ENCODE peak calls at places on chromosomes 3 and 15, in ten cellular contexts. Z, Q, H, S, I, N, D, M, K and E are unnamed samples.

GRCh38 chr15:49946681-49947080 is 172.4 kb downstream of the ATP8B4 start:
- DNase-seq in Z (no peak), Q (no peak), H (no peak), S (no peak), I (no peak), N (no peak), D (no peak), M (no peak), K (no peak), E (no peak)

GRCh38 chr3:129577356-129577755 is 29.1 kb downstream of the PLXND1 start:
- DNase-seq in Z (no peak), Q (no peak), H (peak), S (no peak), I (no peak), N (no peak), D (no peak), M (peak), K (no peak), E (no peak)

GRCh38 chr15:50458713-50459112 is 34.5 kb downstream of the USP8 start:
- DNase-seq in Z (no peak), Q (no peak), H (no peak), S (no peak), I (no peak), N (no peak), D (no peak), M (no peak), K (no peak), E (no peak)

GRCh38 chr15:49293941-49294340 is 123.9 kb downstream of the GALK2 start:
- DNase-seq in Z (no peak), Q (no peak), H (no peak), S (no peak), I (no peak), N (no peak), D (no peak), M (no peak), K (no peak), E (no peak)

GRCh38 chr3:197430961-197431910 is 124.5 kb downstream of the BDH1 start:
- DNase-seq in Z (no peak), Q (no peak), H (no peak), S (no peak), I (no peak), N (no peak), D (no peak), M (no peak), K (peak), E (no peak)

GRCh38 chr3:169400205-169400604 is 263.3 kb downstream of the MECOM start:
- DNase-seq in Z (no peak), Q (no peak), H (no peak), S (no peak), I (no peak), N (no peak), D (no peak), M (no peak), K (no peak), E (no peak)

GRCh38 chr3:66858656-66859381 is 139.3 kb upstream of the KBTBD8 start:
- DNase-seq in Z (peak), Q (no peak), H (no peak), S (no peak), I (peak), N (no peak), D (no peak), M (no peak), K (no peak), E (no peak)

GRCh38 chr3:74119221-74119620 is 494.5 kb upstream of the PDZRN3 start:
- DNase-seq in Z (no peak), Q (no peak), H (no peak), S (no peak), I (no peak), N (no peak), D (no peak), M (no peak), K (no peak), E (no peak)

GRCh38 chr15:69723404-69724097 is 270.9 kb downstream of the RPLP1 start:
- DNase-seq in Z (no peak), Q (no peak), H (no peak), S (peak), I (peak), N (no peak), D (no peak), M (peak), K (no peak), E (no peak)

GRCh38 chr3:193859195-193859594 is 266.2 kb downstream of the OPA1 start:
- DNase-seq in Z (peak), Q (no peak), H (no peak), S (no peak), I (no peak), N (no peak), D (no peak), M (no peak), K (no peak), E (no peak)